ENCODE peak calls at places on chromosome 2, in ten cellular contexts. I is neural crest cell, A is cardiac muscle cell, D is ascending aorta, L is heart left ventricle, M is PC-3, Z is IMR-90, V is Peyer's patch, E is progenitor cell of endocrine pancreas, S is omental fat pad. Y is an unnamed sample.
A peak's percentile ranks its signal among the peaks of the same experiment; 100 is the strongest.

GRCh38 chr2:10400568-10400977 is 47.6 kb downstream of the ODC1 start:
- DNase-seq in I (no peak), A (no peak), D (peak; percentile 36), L (peak; percentile 67), M (peak; percentile 59), Z (no peak), V (no peak), E (no peak), S (no peak), Y (peak; percentile 74)

GRCh38 chr2:161662373-161662772 is 38.2 kb downstream of the SLC4A10 start:
- DNase-seq in I (no peak), A (no peak), D (no peak), L (no peak), M (peak; percentile 62), Z (no peak), V (no peak), E (no peak), S (no peak), Y (no peak)

GRCh38 chr2:150484461-150484931 is 3.0 kb downstream of the RND3 start:
- DNase-seq in I (no peak), A (no peak), D (no peak), L (peak; percentile 34), M (peak; percentile 42), Z (peak; percentile 42), V (no peak), E (no peak), S (no peak), Y (no peak)

GRCh38 chr2:16223481-16224177 is 283.3 kb downstream of the MYCN start:
- DNase-seq in I (peak; percentile 53), A (no peak), D (no peak), L (no peak), M (no peak), Z (no peak), V (no peak), E (no peak), S (no peak), Y (no peak)

GRCh38 chr2:171837736-171838135 is 56.3 kb downstream of the SLC25A12 start:
- DNase-seq in I (no peak), A (no peak), D (no peak), L (no peak), M (no peak), Z (peak; percentile 24), V (no peak), E (no peak), S (no peak), Y (no peak)

GRCh38 chr2:158795110-158795924 is at the start of gene DAPL1:
- DNase-seq in I (no peak), A (peak; percentile 9), D (no peak), L (no peak), M (no peak), Z (no peak), V (no peak), E (no peak), S (no peak), Y (no peak)

GRCh38 chr2:78418041-78418440 is 607.5 kb upstream of the REG3G start:
- DNase-seq in I (no peak), A (no peak), D (no peak), L (no peak), M (peak; percentile 23), Z (no peak), V (no peak), E (no peak), S (no peak), Y (no peak)

GRCh38 chr2:126655066-126655465 is 892 bp upstream of the GYPC start:
- DNase-seq in I (peak; percentile 20), A (no peak), D (no peak), L (no peak), M (no peak), Z (peak; percentile 20), V (no peak), E (no peak), S (no peak), Y (no peak)

GRCh38 chr2:158817596-158817995 is 22.5 kb downstream of the DAPL1 start:
- DNase-seq in I (no peak), A (no peak), D (no peak), L (no peak), M (no peak), Z (peak; percentile 25), V (no peak), E (no peak), S (no peak), Y (no peak)

GRCh38 chr2:41781082-41781481 is 266.7 kb upstream of the PKDCC start:
- DNase-seq in I (no peak), A (no peak), D (no peak), L (no peak), M (no peak), Z (no peak), V (no peak), E (no peak), S (no peak), Y (no peak)

GRCh38 chr2:127694986-127695385 is 6.3 kb upstream of the SFT2D3 start:
- DNase-seq in I (no peak), A (no peak), D (no peak), L (no peak), M (no peak), Z (peak; percentile 17), V (no peak), E (no peak), S (no peak), Y (no peak)

GRCh38 chr2:113754160-113754559 is 2.3 kb downstream of the SLC35F5 start:
- DNase-seq in I (no peak), A (no peak), D (no peak), L (no peak), M (peak; percentile 58), Z (no peak), V (no peak), E (no peak), S (no peak), Y (no peak)

GRCh38 chr2:46909771-46910419 is 5.7 kb downstream of the MCFD2 start:
- DNase-seq in I (no peak), A (no peak), D (no peak), L (no peak), M (peak; percentile 90), Z (peak; percentile 88), V (peak; percentile 86), E (no peak), S (no peak), Y (no peak)

GRCh38 chr2:122713800-122714199 is 958.3 kb downstream of the TSN start:
- DNase-seq in I (no peak), A (no peak), D (no peak), L (no peak), M (no peak), Z (no peak), V (no peak), E (no peak), S (no peak), Y (no peak)
- TF ChIP-seq CTCF in I (no peak), A (no peak), D (no peak), L (no peak), M (no peak), Z (no peak), V (no peak), E (no peak), S (no peak), Y (no peak)

DNA sequence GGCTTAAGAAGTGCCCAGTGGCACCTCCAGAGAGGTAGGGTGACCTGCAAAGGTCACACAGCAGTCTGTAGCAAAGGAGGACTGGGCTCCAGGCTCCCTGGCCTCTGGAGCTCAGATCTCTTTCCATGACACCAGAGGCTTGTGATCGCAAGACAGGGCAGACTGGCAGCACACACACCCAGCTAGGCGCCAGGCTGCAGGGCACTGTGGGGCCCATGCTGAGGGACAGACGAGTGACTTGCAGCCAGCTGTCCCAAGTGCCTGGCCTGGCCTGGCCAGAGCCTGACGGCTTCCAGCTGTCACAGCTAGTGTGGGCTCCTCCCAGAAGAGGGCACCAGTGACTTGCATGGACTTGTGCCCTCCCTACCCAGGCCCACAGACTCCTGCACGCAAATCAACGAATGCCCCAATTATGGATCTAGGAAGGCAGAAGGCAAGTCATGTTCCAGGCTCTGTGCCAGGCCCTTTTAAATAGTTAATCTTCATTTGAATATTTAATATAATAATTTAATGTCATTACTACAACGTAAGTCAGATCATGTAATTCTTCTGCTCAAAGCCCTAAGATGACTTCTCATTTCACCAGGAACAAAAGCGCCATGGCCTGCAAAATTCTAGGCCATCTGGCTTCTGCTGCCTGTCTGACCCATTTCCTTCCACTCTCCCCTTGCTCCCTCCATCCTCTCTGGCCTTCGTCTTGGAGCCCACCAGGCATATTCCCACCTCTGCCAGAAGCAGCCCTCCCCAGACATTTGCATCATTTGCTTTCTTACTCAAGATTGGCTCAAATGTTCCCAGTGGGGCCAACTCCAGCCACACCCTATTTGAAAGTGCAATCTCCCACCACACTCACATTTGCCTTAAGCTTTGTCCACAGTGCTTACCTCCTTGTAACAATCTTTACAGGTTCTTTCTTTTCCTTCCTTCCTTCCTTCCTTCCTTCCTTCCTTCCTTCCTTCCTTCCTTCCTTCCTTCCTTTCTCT is 3.7 kb upstream of the SPEG start:
- DNase-seq in I (no peak), A (peak; percentile 70), D (no peak), L (peak; percentile 88), M (peak; percentile 67), Z (peak; percentile 55), V (no peak), E (no peak), S (no peak), Y (no peak)
- TF ChIP-seq CTCF in I (no peak), A (peak; percentile 15), D (peak; percentile 43), L (peak; percentile 33), M (peak; percentile 65), Z (peak; percentile 53), V (no peak), E (peak; percentile 11), S (no peak), Y (peak; percentile 15)

GRCh38 chr2:30147196-30147714 is 448 bp downstream of the YPEL5 start:
- DNase-seq in I (peak; percentile 12), A (peak; percentile 59), D (no peak), L (no peak), M (no peak), Z (no peak), V (peak; percentile 50), E (peak; percentile 30), S (no peak), Y (no peak)

GRCh38 chr2:30148850-30149249 is 2.0 kb downstream of the YPEL5 start:
- DNase-seq in I (no peak), A (no peak), D (no peak), L (no peak), M (no peak), Z (no peak), V (no peak), E (no peak), S (no peak), Y (no peak)

GRCh38 chr2:30149513-30149912 is 2.7 kb downstream of the YPEL5 start:
- DNase-seq in I (no peak), A (peak; percentile 29), D (no peak), L (no peak), M (peak; percentile 19), Z (no peak), V (no peak), E (no peak), S (no peak), Y (no peak)

GRCh38 chr2:30146337-30147195 is at the start of gene YPEL5:
- DNase-seq in I (peak; percentile 98), A (peak; percentile 100), D (peak; percentile 99), L (peak; percentile 99), M (peak; percentile 96), Z (peak; percentile 99), V (peak; percentile 100), E (peak; percentile 98), S (peak; percentile 92), Y (peak; percentile 99)

GRCh38 chr2:30147715-30148611 is 1.2 kb downstream of the YPEL5 start:
- DNase-seq in I (peak; percentile 78), A (peak; percentile 91), D (peak; percentile 17), L (peak; percentile 89), M (peak; percentile 52), Z (peak; percentile 40), V (peak; percentile 91), E (peak; percentile 79), S (peak; percentile 73), Y (peak; percentile 86)
- TF ChIP-seq CTCF in I (peak; percentile 55), A (peak; percentile 36), D (peak; percentile 71), L (peak; percentile 59), M (peak; percentile 60), Z (peak; percentile 64), V (peak; percentile 36), E (peak; percentile 62), S (peak; percentile 7), Y (peak; percentile 49)

GRCh38 chr2:100482741-100483140 is 12.5 kb downstream of the NMS start:
- DNase-seq in I (no peak), A (no peak), D (no peak), L (no peak), M (no peak), Z (no peak), V (no peak), E (no peak), S (no peak), Y (no peak)
- TF ChIP-seq CTCF in I (no peak), A (peak; percentile 9), D (no peak), L (no peak), M (peak; percentile 53), Z (no peak), V (no peak), E (peak; percentile 31), S (no peak), Y (no peak)